ENCODE peak calls at places on chromosomes 2 and 18, in nine cellular contexts. S is PC-3, L is tibial artery, K is hepatocyte, T is small intestine, P is mammary epithelial cell, W is astrocyte of the cerebellum, J is Caco-2, U is HL-60. F is an unnamed sample.

GRCh38 chr2:159262904-159263303 is 23.6 kb downstream of the WDSUB1 start:
- DNase-seq in S (no peak), L (no peak), K (no peak), T (no peak), P (no peak), W (no peak), J (no peak), U (no peak), F (no peak)

GRCh38 chr2:7766302-7766701 is 849.1 kb downstream of the RNF144A start:
- DNase-seq in S (no peak), L (no peak), K (no peak), T (no peak), P (peak; percentile 45), W (no peak), J (no peak), U (no peak), F (no peak)

GRCh38 chr18:64017870-64018269 is 48.0 kb downstream of the SERPINB8 start:
- DNase-seq in S (peak; percentile 60), L (no peak), K (peak; percentile 46), T (peak; percentile 14), P (peak; percentile 11), W (no peak), J (no peak), U (no peak), F (no peak)

GRCh38 chr18:76821875-76822509 is 365 bp upstream of the ZNF236 start:
- DNase-seq in S (peak; percentile 37), L (peak; percentile 78), K (peak; percentile 78), T (peak; percentile 63), P (peak; percentile 52), W (no peak), J (no peak), U (peak; percentile 65), F (no peak)

GRCh38 chr2:143030127-143030526 is 99.1 kb upstream of the ARHGAP15 start:
- DNase-seq in S (no peak), L (no peak), K (no peak), T (no peak), P (no peak), W (no peak), J (no peak), U (peak; percentile 63), F (no peak)

GRCh38 chr2:145638675-145639074 is 1118.8 kb upstream of the ZEB2 start:
- DNase-seq in S (peak; percentile 13), L (no peak), K (no peak), T (no peak), P (no peak), W (no peak), J (no peak), U (peak; percentile 25), F (no peak)

GRCh38 chr2:69422198-69422597 is 15.0 kb downstream of the NFU1 start:
- DNase-seq in S (no peak), L (no peak), K (no peak), T (no peak), P (no peak), W (no peak), J (no peak), U (no peak), F (no peak)

GRCh38 chr2:136110528-136110927 is 7.4 kb downstream of the CXCR4 start:
- DNase-seq in S (peak; percentile 47), L (no peak), K (no peak), T (no peak), P (no peak), W (no peak), J (no peak), U (no peak), F (no peak)

GRCh38 chr2:57602738-57603137 is 443.9 kb upstream of the VRK2 start:
- DNase-seq in S (no peak), L (no peak), K (no peak), T (no peak), P (no peak), W (no peak), J (no peak), U (no peak), F (no peak)

GRCh38 chr18:31487251-31488015 is 10.5 kb upstream of the DSG2 start:
- DNase-seq in S (peak; percentile 70), L (no peak), K (peak; percentile 70), T (no peak), P (peak; percentile 97), W (peak; percentile 69), J (no peak), U (no peak), F (peak; percentile 85)

GRCh38 chr2:46915281-46915810 is at the start of gene MCFD2:
- DNase-seq in S (peak; percentile 20), L (peak; percentile 86), K (peak; percentile 55), T (peak; percentile 24), P (peak; percentile 12), W (no peak), J (no peak), U (no peak), F (no peak)

GRCh38 chr18:75226301-75226955 is 15.8 kb downstream of the TSHZ1 start:
- DNase-seq in S (no peak), L (no peak), K (peak; percentile 60), T (peak; percentile 66), P (no peak), W (no peak), J (no peak), U (no peak), F (no peak)
- H3K4me3 ChIP-seq in S (no peak overlapping the region), L (peak overlapping the region; percentile 39), K (no peak overlapping the region), T (no peak overlapping the region), P (no peak overlapping the region), W (peak overlapping the region; percentile 17), J (no peak overlapping the region), U (no peak overlapping the region), F (peak overlapping the region; percentile 46)

DNA sequence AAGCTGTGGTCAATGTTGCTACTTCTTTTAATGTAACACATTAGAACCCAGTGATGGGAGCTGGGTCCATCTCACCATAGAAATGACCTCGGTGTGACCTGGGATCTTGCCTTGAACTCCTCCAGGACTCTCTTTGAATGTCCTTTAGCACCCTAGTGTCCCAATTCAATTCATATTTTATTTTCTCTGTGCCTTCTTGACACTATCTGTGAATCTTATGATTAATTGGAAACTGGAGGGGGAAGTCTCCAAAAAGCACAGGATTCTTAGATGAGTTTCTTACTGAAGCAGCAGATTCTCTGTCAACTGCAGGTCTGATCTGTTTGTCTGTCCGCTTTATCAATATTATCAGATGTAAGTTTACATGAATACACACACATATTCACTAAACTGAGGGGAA is 455 bp downstream of the DHRS9 start:
- DNase-seq in S (no peak), L (no peak), K (no peak), T (no peak), P (no peak), W (no peak), J (no peak), U (no peak), F (no peak)
- H3K4me3 ChIP-seq in S (no peak overlapping the region), L (no peak overlapping the region), K (no peak overlapping the region), T (no peak overlapping the region), P (no peak overlapping the region), W (no peak overlapping the region), J (no peak overlapping the region), U (peak overlapping the region; percentile 27), F (no peak overlapping the region)

GRCh38 chr18:57436965-57437333 is 1.8 kb downstream of the ONECUT2 start:
- DNase-seq in S (no peak), L (no peak), K (no peak), T (peak; percentile 29), P (no peak), W (no peak), J (no peak), U (no peak), F (no peak)
- H3K4me3 ChIP-seq in S (peak overlapping the region; percentile 61), L (no peak overlapping the region), K (no peak overlapping the region), T (no peak overlapping the region), P (no peak overlapping the region), W (no peak overlapping the region), J (no peak overlapping the region), U (no peak overlapping the region), F (no peak overlapping the region)

DNA sequence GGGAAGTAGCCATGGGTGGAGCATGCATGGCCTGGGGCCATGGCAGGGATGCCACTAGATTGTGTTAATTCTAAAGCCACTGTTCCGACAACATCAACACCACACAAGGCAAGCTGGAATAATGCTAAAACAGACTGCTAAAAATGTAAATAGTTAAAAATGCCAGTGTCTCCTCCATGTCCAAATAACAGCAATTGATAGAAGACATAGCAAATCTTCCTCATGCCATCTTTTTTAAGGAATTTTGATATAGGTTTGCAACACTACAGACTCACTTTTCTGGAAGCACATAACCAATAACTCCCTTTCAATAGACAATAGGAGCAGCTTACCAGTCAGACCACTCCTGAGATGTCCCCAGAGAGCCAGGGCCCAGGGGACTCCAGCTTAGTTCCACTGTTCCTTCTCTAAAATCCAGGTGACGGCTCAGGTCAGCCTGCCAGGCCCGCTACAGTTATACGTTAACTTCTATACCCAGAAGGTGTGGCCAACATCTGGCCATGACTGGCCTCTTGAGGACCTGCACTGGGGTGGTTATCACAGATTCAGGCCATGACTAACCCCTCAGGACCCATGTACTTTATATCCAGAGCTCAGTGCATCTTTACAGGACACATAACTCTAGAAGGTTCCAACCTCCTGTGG is 20.3 kb downstream of the TUBB6 start:
- DNase-seq in S (no peak), L (no peak), K (no peak), T (no peak), P (no peak), W (no peak), J (no peak), U (no peak), F (no peak)
- H3K4me3 ChIP-seq in S (no peak overlapping the region), L (no peak overlapping the region), K (no peak overlapping the region), T (no peak overlapping the region), P (no peak overlapping the region), W (no peak overlapping the region), J (no peak overlapping the region), U (no peak overlapping the region), F (no peak overlapping the region)

DNA sequence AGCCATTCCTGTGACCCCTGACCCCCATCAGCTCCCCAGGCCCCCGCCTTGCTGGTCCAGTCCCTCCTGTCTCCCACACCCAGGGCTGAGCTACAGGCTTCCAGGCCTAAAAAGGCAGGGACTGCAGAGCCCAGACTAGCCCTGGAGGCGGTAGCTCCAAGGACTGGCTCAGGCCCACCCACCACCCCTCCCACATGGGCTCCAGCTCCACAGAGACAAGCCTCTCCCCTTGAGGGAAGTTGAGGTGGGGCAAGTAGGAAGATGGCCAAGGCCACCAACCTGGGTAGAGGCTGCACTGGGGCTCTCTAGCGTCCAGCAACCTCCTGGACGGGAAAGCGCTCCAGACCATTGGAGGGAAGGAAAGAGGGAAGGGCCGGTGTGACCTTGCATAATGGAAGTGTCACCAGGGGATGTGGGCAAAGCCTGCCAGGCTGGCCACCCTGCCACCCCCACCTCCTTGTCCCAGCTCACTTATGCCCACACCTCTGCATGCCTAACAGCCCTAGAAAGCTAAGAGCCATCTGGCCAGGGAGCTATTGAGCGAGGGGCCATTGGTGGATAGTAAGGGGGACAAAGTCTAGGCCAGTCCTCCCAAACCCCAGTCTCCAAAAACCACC is 63.1 kb downstream of the TNS1 start:
- DNase-seq in S (no peak), L (peak; percentile 91), K (no peak), T (no peak), P (no peak), W (no peak), J (no peak), U (no peak), F (no peak)
- H3K4me3 ChIP-seq in S (no peak overlapping the region), L (peak overlapping the region; percentile 89), K (no peak overlapping the region), T (no peak overlapping the region), P (no peak overlapping the region), W (no peak overlapping the region), J (no peak overlapping the region), U (no peak overlapping the region), F (peak overlapping the region; percentile 99)